ENCODE peak calls at places on chromosomes 6 and 20, in seven cellular contexts. One of them, this sample, is unnamed.

GRCh38 chr6:135358251-135358821 is 139.2 kb downstream of the AHI1 start:
- ATAC-seq in activated CD8-positive, alpha-beta T cell treated with anti-CD3 and anti-CD28 coated beads, Interleukin-2, amount 10 ng/mL, durations not matched to agents 7 days and 5 days: no peak
- ATAC-seq in lower lobe of right lung: no peak
- ATAC-seq in esophagus mucosa: no peak
- ATAC-seq in right lobe of liver: no peak
- ATAC-seq in right cardiac atrium: no peak
- ATAC-seq in left cardiac atrium: no peak
- ATAC-seq in this sample: no peak

GRCh38 chr6:134830194-134830593 is 119.7 kb downstream of the ALDH8A1 start:
- ATAC-seq in activated CD8-positive, alpha-beta T cell treated with anti-CD3 and anti-CD28 coated beads, Interleukin-2, amount 10 ng/mL, durations not matched to agents 7 days and 5 days: no peak
- ATAC-seq in lower lobe of right lung: no peak
- ATAC-seq in esophagus mucosa: no peak
- ATAC-seq in right lobe of liver: peak; percentile 79
- ATAC-seq in right cardiac atrium: no peak
- ATAC-seq in left cardiac atrium: no peak
- ATAC-seq in this sample: no peak

GRCh38 chr6:41706876-41707564 is 28.4 kb downstream of the TFEB start:
- ATAC-seq in activated CD8-positive, alpha-beta T cell treated with anti-CD3 and anti-CD28 coated beads, Interleukin-2, amount 10 ng/mL, durations not matched to agents 7 days and 5 days: peak; percentile 10
- ATAC-seq in lower lobe of right lung: peak; percentile 58
- ATAC-seq in esophagus mucosa: peak; percentile 28
- ATAC-seq in right lobe of liver: peak; percentile 52
- ATAC-seq in right cardiac atrium: peak; percentile 41
- ATAC-seq in left cardiac atrium: peak; percentile 71
- ATAC-seq in this sample: peak; percentile 20

GRCh38 chr6:138089325-138089724 is 17.9 kb downstream of the PERP start:
- ATAC-seq in activated CD8-positive, alpha-beta T cell treated with anti-CD3 and anti-CD28 coated beads, Interleukin-2, amount 10 ng/mL, durations not matched to agents 7 days and 5 days: no peak
- ATAC-seq in lower lobe of right lung: no peak
- ATAC-seq in esophagus mucosa: no peak
- ATAC-seq in right lobe of liver: no peak
- ATAC-seq in right cardiac atrium: no peak
- ATAC-seq in left cardiac atrium: no peak
- ATAC-seq in this sample: no peak

GRCh38 chr6:100664274-100665040 is 199.7 kb upstream of the SIM1 start:
- ATAC-seq in activated CD8-positive, alpha-beta T cell treated with anti-CD3 and anti-CD28 coated beads, Interleukin-2, amount 10 ng/mL, durations not matched to agents 7 days and 5 days: peak; percentile 44
- ATAC-seq in lower lobe of right lung: no peak
- ATAC-seq in esophagus mucosa: no peak
- ATAC-seq in right lobe of liver: peak; percentile 77
- ATAC-seq in right cardiac atrium: no peak
- ATAC-seq in left cardiac atrium: no peak
- ATAC-seq in this sample: no peak

GRCh38 chr20:31864521-31865400 is 5.6 kb downstream of the DUSP15 start:
- ATAC-seq in activated CD8-positive, alpha-beta T cell treated with anti-CD3 and anti-CD28 coated beads, Interleukin-2, amount 10 ng/mL, durations not matched to agents 7 days and 5 days: no peak
- ATAC-seq in lower lobe of right lung: no peak
- ATAC-seq in esophagus mucosa: no peak
- ATAC-seq in right lobe of liver: no peak
- ATAC-seq in right cardiac atrium: no peak
- ATAC-seq in left cardiac atrium: no peak
- ATAC-seq in this sample: no peak

GRCh38 chr20:62815066-62815991 is 1.5 kb upstream of the COL9A3 start:
- ATAC-seq in activated CD8-positive, alpha-beta T cell treated with anti-CD3 and anti-CD28 coated beads, Interleukin-2, amount 10 ng/mL, durations not matched to agents 7 days and 5 days: no peak
- ATAC-seq in lower lobe of right lung: peak; percentile 2
- ATAC-seq in esophagus mucosa: no peak
- ATAC-seq in right lobe of liver: peak; percentile 9
- ATAC-seq in right cardiac atrium: peak; percentile 12
- ATAC-seq in left cardiac atrium: peak; percentile 37
- ATAC-seq in this sample: peak; percentile 8

GRCh38 chr6:158605266-158605878 is 39.2 kb downstream of the DYNLT1 start:
- ATAC-seq in activated CD8-positive, alpha-beta T cell treated with anti-CD3 and anti-CD28 coated beads, Interleukin-2, amount 10 ng/mL, durations not matched to agents 7 days and 5 days: peak; percentile 51
- ATAC-seq in lower lobe of right lung: peak; percentile 74
- ATAC-seq in esophagus mucosa: peak; percentile 85
- ATAC-seq in right lobe of liver: peak; percentile 95
- ATAC-seq in right cardiac atrium: peak; percentile 62
- ATAC-seq in left cardiac atrium: peak; percentile 69
- ATAC-seq in this sample: peak; percentile 51

GRCh38 chr6:159595173-159595572 is 97.9 kb downstream of the SOD2 start:
- ATAC-seq in activated CD8-positive, alpha-beta T cell treated with anti-CD3 and anti-CD28 coated beads, Interleukin-2, amount 10 ng/mL, durations not matched to agents 7 days and 5 days: no peak
- ATAC-seq in lower lobe of right lung: no peak
- ATAC-seq in esophagus mucosa: peak; percentile 68
- ATAC-seq in right lobe of liver: peak; percentile 92
- ATAC-seq in right cardiac atrium: no peak
- ATAC-seq in left cardiac atrium: peak; percentile 81
- ATAC-seq in this sample: peak; percentile 78

GRCh38 chr20:2475850-2476741 is 5.5 kb upstream of the SNRPB start:
- ATAC-seq in activated CD8-positive, alpha-beta T cell treated with anti-CD3 and anti-CD28 coated beads, Interleukin-2, amount 10 ng/mL, durations not matched to agents 7 days and 5 days: no peak
- ATAC-seq in lower lobe of right lung: no peak
- ATAC-seq in esophagus mucosa: peak; percentile 24
- ATAC-seq in right lobe of liver: peak; percentile 89
- ATAC-seq in right cardiac atrium: peak; percentile 20
- ATAC-seq in left cardiac atrium: no peak
- ATAC-seq in this sample: no peak

GRCh38 chr20:23584434-23585199 is 16.3 kb upstream of the CST9L start:
- ATAC-seq in activated CD8-positive, alpha-beta T cell treated with anti-CD3 and anti-CD28 coated beads, Interleukin-2, amount 10 ng/mL, durations not matched to agents 7 days and 5 days: no peak
- ATAC-seq in lower lobe of right lung: no peak
- ATAC-seq in esophagus mucosa: no peak
- ATAC-seq in right lobe of liver: no peak
- ATAC-seq in right cardiac atrium: no peak
- ATAC-seq in left cardiac atrium: no peak
- ATAC-seq in this sample: no peak

GRCh38 chr6:105301072-105301503 is 101.8 kb downstream of the PREP start:
- ATAC-seq in activated CD8-positive, alpha-beta T cell treated with anti-CD3 and anti-CD28 coated beads, Interleukin-2, amount 10 ng/mL, durations not matched to agents 7 days and 5 days: no peak
- ATAC-seq in lower lobe of right lung: no peak
- ATAC-seq in esophagus mucosa: no peak
- ATAC-seq in right lobe of liver: no peak
- ATAC-seq in right cardiac atrium: peak; percentile 91
- ATAC-seq in left cardiac atrium: peak; percentile 92
- ATAC-seq in this sample: no peak

GRCh38 chr6:31877651-31878161 is 1.1 kb downstream of the SLC44A4 start:
- ATAC-seq in activated CD8-positive, alpha-beta T cell treated with anti-CD3 and anti-CD28 coated beads, Interleukin-2, amount 10 ng/mL, durations not matched to agents 7 days and 5 days: no peak
- ATAC-seq in lower lobe of right lung: peak; percentile 88
- ATAC-seq in esophagus mucosa: peak; percentile 39
- ATAC-seq in right lobe of liver: peak; percentile 45
- ATAC-seq in right cardiac atrium: peak; percentile 30
- ATAC-seq in left cardiac atrium: no peak
- ATAC-seq in this sample: no peak

GRCh38 chr20:18258126-18258860 is 30.0 kb upstream of the ZNF133 start:
- ATAC-seq in activated CD8-positive, alpha-beta T cell treated with anti-CD3 and anti-CD28 coated beads, Interleukin-2, amount 10 ng/mL, durations not matched to agents 7 days and 5 days: no peak
- ATAC-seq in lower lobe of right lung: no peak
- ATAC-seq in esophagus mucosa: no peak
- ATAC-seq in right lobe of liver: no peak
- ATAC-seq in right cardiac atrium: no peak
- ATAC-seq in left cardiac atrium: no peak
- ATAC-seq in this sample: no peak

GRCh38 chr6:77463881-77464867 is 883 bp upstream of the HTR1B start:
- ATAC-seq in activated CD8-positive, alpha-beta T cell treated with anti-CD3 and anti-CD28 coated beads, Interleukin-2, amount 10 ng/mL, durations not matched to agents 7 days and 5 days: no peak
- ATAC-seq in lower lobe of right lung: peak; percentile 4
- ATAC-seq in esophagus mucosa: no peak
- ATAC-seq in right lobe of liver: no peak
- ATAC-seq in right cardiac atrium: peak; percentile 30
- ATAC-seq in left cardiac atrium: peak; percentile 10
- ATAC-seq in this sample: no peak

GRCh38 chr6:161273356-161273751 is 507 bp downstream of the AGPAT4 start:
- ATAC-seq in activated CD8-positive, alpha-beta T cell treated with anti-CD3 and anti-CD28 coated beads, Interleukin-2, amount 10 ng/mL, durations not matched to agents 7 days and 5 days: peak; percentile 40
- ATAC-seq in lower lobe of right lung: peak; percentile 75
- ATAC-seq in esophagus mucosa: no peak
- ATAC-seq in right lobe of liver: peak; percentile 9
- ATAC-seq in right cardiac atrium: peak; percentile 14
- ATAC-seq in left cardiac atrium: peak; percentile 29
- ATAC-seq in this sample: peak; percentile 30

GRCh38 chr6:11275598-11275997 is 43.1 kb upstream of the NEDD9 start:
- ATAC-seq in activated CD8-positive, alpha-beta T cell treated with anti-CD3 and anti-CD28 coated beads, Interleukin-2, amount 10 ng/mL, durations not matched to agents 7 days and 5 days: peak; percentile 40
- ATAC-seq in lower lobe of right lung: peak; percentile 80
- ATAC-seq in esophagus mucosa: no peak
- ATAC-seq in right lobe of liver: peak; percentile 91
- ATAC-seq in right cardiac atrium: no peak
- ATAC-seq in left cardiac atrium: no peak
- ATAC-seq in this sample: peak; percentile 49

GRCh38 chr6:25103603-25104002 is 167.8 kb upstream of the RIPOR2 start:
- ATAC-seq in activated CD8-positive, alpha-beta T cell treated with anti-CD3 and anti-CD28 coated beads, Interleukin-2, amount 10 ng/mL, durations not matched to agents 7 days and 5 days: no peak
- ATAC-seq in lower lobe of right lung: no peak
- ATAC-seq in esophagus mucosa: no peak
- ATAC-seq in right lobe of liver: no peak
- ATAC-seq in right cardiac atrium: no peak
- ATAC-seq in left cardiac atrium: no peak
- ATAC-seq in this sample: no peak

GRCh38 chr6:138467901-138468300 is 31.4 kb downstream of the NHSL1 start:
- ATAC-seq in activated CD8-positive, alpha-beta T cell treated with anti-CD3 and anti-CD28 coated beads, Interleukin-2, amount 10 ng/mL, durations not matched to agents 7 days and 5 days: no peak
- ATAC-seq in lower lobe of right lung: no peak
- ATAC-seq in esophagus mucosa: no peak
- ATAC-seq in right lobe of liver: no peak
- ATAC-seq in right cardiac atrium: no peak
- ATAC-seq in left cardiac atrium: no peak
- ATAC-seq in this sample: no peak

GRCh38 chr6:116265081-116265829 is 11.4 kb upstream of the TSPYL4 start:
- ATAC-seq in activated CD8-positive, alpha-beta T cell treated with anti-CD3 and anti-CD28 coated beads, Interleukin-2, amount 10 ng/mL, durations not matched to agents 7 days and 5 days: peak; percentile 25
- ATAC-seq in lower lobe of right lung: peak; percentile 30
- ATAC-seq in esophagus mucosa: peak; percentile 100
- ATAC-seq in right lobe of liver: no peak
- ATAC-seq in right cardiac atrium: peak; percentile 72
- ATAC-seq in left cardiac atrium: peak; percentile 77
- ATAC-seq in this sample: peak; percentile 81

GRCh38 chr6:130176378-130176777 is 46.4 kb downstream of the SAMD3 start:
- ATAC-seq in activated CD8-positive, alpha-beta T cell treated with anti-CD3 and anti-CD28 coated beads, Interleukin-2, amount 10 ng/mL, durations not matched to agents 7 days and 5 days: no peak
- ATAC-seq in lower lobe of right lung: no peak
- ATAC-seq in esophagus mucosa: no peak
- ATAC-seq in right lobe of liver: no peak
- ATAC-seq in right cardiac atrium: no peak
- ATAC-seq in left cardiac atrium: no peak
- ATAC-seq in this sample: peak; percentile 21

GRCh38 chr6:129749749-129750120 is 39.8 kb upstream of the ARHGAP18 start:
- ATAC-seq in activated CD8-positive, alpha-beta T cell treated with anti-CD3 and anti-CD28 coated beads, Interleukin-2, amount 10 ng/mL, durations not matched to agents 7 days and 5 days: peak; percentile 41
- ATAC-seq in lower lobe of right lung: peak; percentile 70
- ATAC-seq in esophagus mucosa: peak; percentile 34
- ATAC-seq in right lobe of liver: peak; percentile 38
- ATAC-seq in right cardiac atrium: peak; percentile 48
- ATAC-seq in left cardiac atrium: peak; percentile 53
- ATAC-seq in this sample: peak; percentile 23

GRCh38 chr6:157569543-157569942 is 188.6 kb downstream of the ZDHHC14 start:
- ATAC-seq in activated CD8-positive, alpha-beta T cell treated with anti-CD3 and anti-CD28 coated beads, Interleukin-2, amount 10 ng/mL, durations not matched to agents 7 days and 5 days: peak; percentile 71
- ATAC-seq in lower lobe of right lung: no peak
- ATAC-seq in esophagus mucosa: no peak
- ATAC-seq in right lobe of liver: no peak
- ATAC-seq in right cardiac atrium: no peak
- ATAC-seq in left cardiac atrium: no peak
- ATAC-seq in this sample: peak; percentile 87

GRCh38 chr6:111845441-111845871 is 27.8 kb downstream of the FYN start:
- ATAC-seq in activated CD8-positive, alpha-beta T cell treated with anti-CD3 and anti-CD28 coated beads, Interleukin-2, amount 10 ng/mL, durations not matched to agents 7 days and 5 days: no peak
- ATAC-seq in lower lobe of right lung: peak; percentile 10
- ATAC-seq in esophagus mucosa: no peak
- ATAC-seq in right lobe of liver: peak; percentile 41
- ATAC-seq in right cardiac atrium: no peak
- ATAC-seq in left cardiac atrium: no peak
- ATAC-seq in this sample: peak; percentile 24

GRCh38 chr6:165660881-165661415 is 2.1 kb downstream of the PDE10A start:
- ATAC-seq in activated CD8-positive, alpha-beta T cell treated with anti-CD3 and anti-CD28 coated beads, Interleukin-2, amount 10 ng/mL, durations not matched to agents 7 days and 5 days: no peak
- ATAC-seq in lower lobe of right lung: peak; percentile 2
- ATAC-seq in esophagus mucosa: no peak
- ATAC-seq in right lobe of liver: peak; percentile 8
- ATAC-seq in right cardiac atrium: peak; percentile 3
- ATAC-seq in left cardiac atrium: peak; percentile 5
- ATAC-seq in this sample: no peak

GRCh38 chr6:167420858-167421766 is 96.2 kb downstream of the TTLL2 start:
- ATAC-seq in activated CD8-positive, alpha-beta T cell treated with anti-CD3 and anti-CD28 coated beads, Interleukin-2, amount 10 ng/mL, durations not matched to agents 7 days and 5 days: no peak
- ATAC-seq in lower lobe of right lung: no peak
- ATAC-seq in esophagus mucosa: no peak
- ATAC-seq in right lobe of liver: peak; percentile 24
- ATAC-seq in right cardiac atrium: peak; percentile 47
- ATAC-seq in left cardiac atrium: no peak
- ATAC-seq in this sample: no peak

GRCh38 chr20:17674722-17675518 is 7.1 kb downstream of the RRBP1 start:
- ATAC-seq in activated CD8-positive, alpha-beta T cell treated with anti-CD3 and anti-CD28 coated beads, Interleukin-2, amount 10 ng/mL, durations not matched to agents 7 days and 5 days: no peak
- ATAC-seq in lower lobe of right lung: no peak
- ATAC-seq in esophagus mucosa: peak; percentile 21
- ATAC-seq in right lobe of liver: peak; percentile 26
- ATAC-seq in right cardiac atrium: peak; percentile 19
- ATAC-seq in left cardiac atrium: peak; percentile 35
- ATAC-seq in this sample: no peak

GRCh38 chr6:108744996-108745395 is 103.2 kb upstream of the ARMC2 start:
- ATAC-seq in activated CD8-positive, alpha-beta T cell treated with anti-CD3 and anti-CD28 coated beads, Interleukin-2, amount 10 ng/mL, durations not matched to agents 7 days and 5 days: no peak
- ATAC-seq in lower lobe of right lung: no peak
- ATAC-seq in esophagus mucosa: no peak
- ATAC-seq in right lobe of liver: peak; percentile 16
- ATAC-seq in right cardiac atrium: peak; percentile 53
- ATAC-seq in left cardiac atrium: no peak
- ATAC-seq in this sample: no peak

This sample was measured in activated T-helper 17 cell treated with anti-CD3 and anti-CD28 coated beads, Interleukin-2, amount 50 U/mL, for 72 hours.